ENCODE peak calls at places on chromosome 7, in nine cellular contexts. R, Z, K, W, X, O, S, C and A are unnamed samples. For H3K4me1, the result is how much of the 10 kb centered on the place peaks cover.

GRCh38 chr7:87747681-87748080 is 119.5 kb downstream of the RUNDC3B start:
- DNase-seq in S (no peak), R (no peak), C (no peak), W (no peak), X (no peak), Z (no peak), K (no peak), O (no peak), A (no peak)

GRCh38 chr7:17994079-17994478 is 33.6 kb downstream of the PRPS1L1 start:
- DNase-seq in O (no peak), S (no peak), R (no peak), W (no peak), Z (no peak), K (no peak), C (no peak), X (no peak), A (no peak)

GRCh38 chr7:38335490-38336135 is 62.2 kb upstream of the TARP start:
- DNase-seq in K (peak), O (peak), C (peak), X (peak), S (peak), W (peak), R (peak), Z (peak), A (peak)

GRCh38 chr7:66183700-66184099 is 21.4 kb upstream of the TPST1 start:
- DNase-seq in C (no peak), K (no peak), O (no peak), S (no peak), Z (peak), R (peak), X (no peak), W (peak), A (no peak)

GRCh38 chr7:107564553-107565298 is 955 bp downstream of the DUS4L start:
- DNase-seq in Z (no peak), S (peak), W (peak), C (no peak), O (peak), X (peak), K (no peak), R (peak), A (peak)

GRCh38 chr7:47931788-47932425 is 16.4 kb downstream of the PKD1L1 start:
- DNase-seq in W (no peak), R (peak), S (no peak), O (no peak), C (no peak), K (no peak), X (no peak), Z (no peak), A (no peak)

GRCh38 chr7:141477866-141478265 is 73.3 kb upstream of the AGK start:
- DNase-seq in S (no peak), O (no peak), W (peak), C (no peak), R (peak), X (no peak), K (no peak), Z (no peak), A (no peak)

GRCh38 chr7:112550468-112551060 is 69.8 kb downstream of the LSMEM1 start:
- DNase-seq in W (peak), X (peak), K (peak), R (peak), C (peak), O (peak), Z (peak), S (peak), A (peak)

GRCh38 chr7:17036584-17036983 is 154.8 kb upstream of the AGR3 start:
- DNase-seq in X (no peak), S (no peak), K (no peak), R (no peak), C (no peak), W (no peak), Z (no peak), O (no peak), A (no peak)

GRCh38 chr7:2659556-2660358 is 28.0 kb downstream of the TTYH3 start:
- DNase-seq in Z (no peak), W (no peak), K (no peak), O (no peak), C (no peak), R (no peak), S (no peak), X (no peak), A (no peak)

GRCh38 chr7:101947899-101948298 is 130.5 kb downstream of the CUX1 start:
- DNase-seq in W (no peak), O (no peak), Z (peak), X (peak), S (no peak), R (no peak), K (no peak), C (peak), A (no peak)

GRCh38 chr7:143954163-143954894 is at the start of gene OR2F1:
- DNase-seq in R (peak), W (no peak), Z (no peak), K (no peak), S (no peak), O (no peak), X (no peak), C (no peak), A (no peak)

GRCh38 chr7:39609462-39610149 is 13.8 kb upstream of the RALA start:
- DNase-seq in S (no peak), W (no peak), Z (peak), C (peak), O (no peak), X (peak), R (peak), K (no peak), A (peak)

GRCh38 chr7:92987095-92987494 is 130.7 kb downstream of the SAMD9 start:
- DNase-seq in W (no peak), C (no peak), K (no peak), R (peak), X (no peak), O (no peak), S (no peak), Z (no peak), A (no peak)

GRCh38 chr7:34158754-34159153 is 253.4 kb downstream of the BMPER start:
- DNase-seq in K (no peak), W (no peak), Z (no peak), O (no peak), S (no peak), R (no peak), X (peak), C (peak), A (peak)

GRCh38 chr7:38889079-38889478 is 19.9 kb downstream of the VPS41 start:
- DNase-seq in S (no peak), K (no peak), C (no peak), R (no peak), O (no peak), X (no peak), W (no peak), Z (no peak), A (no peak)

GRCh38 chr7:79552463-79552862 is 99.0 kb upstream of the MAGI2 start:
- DNase-seq in X (no peak), K (no peak), O (no peak), S (no peak), Z (no peak), W (no peak), C (no peak), R (no peak), A (no peak)

GRCh38 chr7:33636359-33636758 is 269.0 kb upstream of the BMPER start:
- DNase-seq in R (no peak), K (no peak), C (no peak), X (no peak), Z (no peak), W (no peak), O (no peak), S (no peak), A (no peak)

GRCh38 chr7:27808626-27809025 is 68.7 kb downstream of the TAX1BP1 start:
- DNase-seq in C (no peak), O (no peak), Z (no peak), K (no peak), R (peak), X (no peak), W (peak), S (no peak), A (no peak)

GRCh38 chr7:66452165-66452564 is 176.5 kb upstream of the KCTD7 start:
- DNase-seq in C (no peak), X (no peak), W (peak), R (peak), S (no peak), Z (no peak), O (no peak), K (no peak), A (no peak)

GRCh38 chr7:3527496-3528124 is 226.6 kb downstream of the SDK1 start:
- DNase-seq in W (no peak), K (no peak), C (no peak), Z (no peak), X (no peak), O (no peak), S (no peak), R (no peak), A (no peak)

GRCh38 chr7:44262031-44262430 is 61.3 kb downstream of the YKT6 start:
- DNase-seq in S (no peak), O (no peak), K (no peak), C (no peak), Z (no peak), X (no peak), R (no peak), W (no peak), A (no peak)

GRCh38 chr7:31938650-31939049 is 131.6 kb downstream of the PDE1C start:
- DNase-seq in W (peak), Z (no peak), C (no peak), X (peak), S (no peak), K (no peak), R (peak), O (no peak), A (no peak)

GRCh38 chr7:113606325-113606724 is 312.5 kb downstream of the PPP1R3A start:
- DNase-seq in W (no peak), C (no peak), R (no peak), Z (no peak), X (no peak), S (no peak), K (no peak), O (no peak), A (no peak)

GRCh38 chr7:111090834-111091233 is at the start of gene LRRN3:
- DNase-seq in R (peak), W (no peak), O (no peak), X (peak), Z (peak), K (no peak), S (no peak), C (peak), A (peak)

GRCh38 chr7:44100458-44101303 is 3.5 kb upstream of the AEBP1 start:
- DNase-seq in K (no peak), X (no peak), Z (peak), W (no peak), C (peak), S (no peak), O (peak), R (peak), A (no peak)

GRCh38 chr7:12839508-12840153 is 152.2 kb downstream of the ARL4A start:
- DNase-seq in S (no peak), W (peak), Z (peak), R (no peak), C (no peak), K (no peak), X (peak), O (no peak), A (peak)

GRCh38 chr7:15313361-15313760 is 248.5 kb downstream of the AGMO start:
- DNase-seq in O (no peak), X (no peak), Z (no peak), K (no peak), R (no peak), W (no peak), C (no peak), S (no peak), A (no peak)

GRCh38 chr7:102836206-102836938 is 76.4 kb upstream of the LRRC17 start:
- DNase-seq in Z (peak), W (peak), S (peak), K (no peak), X (no peak), R (peak), C (no peak), O (no peak), A (no peak)

GRCh38 chr7:116327751-116328150 is 117.4 kb downstream of the TES start:
- DNase-seq in S (peak), K (no peak), R (peak), W (peak), C (no peak), Z (no peak), X (no peak), O (no peak), A (no peak)

GRCh38 chr7:123558506-123558874 is 872 bp upstream of the NDUFA5 start:
- DNase-seq in Z (no peak), R (no peak), K (no peak), W (no peak), S (no peak), X (no peak), C (no peak), O (no peak), A (no peak)

GRCh38 chr7:100793806-100794660 is 33.3 kb downstream of the EPHB4 start:
- DNase-seq in W (peak), K (no peak), O (no peak), Z (no peak), X (no peak), C (no peak), S (no peak), R (peak), A (no peak)

GRCh38 chr7:29275018-29275318 is 80.4 kb downstream of the CHN2 start:
- DNase-seq in X (no peak), S (no peak), O (no peak), Z (no peak), R (no peak), K (no peak), C (no peak), W (no peak), A (no peak)

GRCh38 chr7:2165610-2166594 is 66.8 kb downstream of the MAD1L1 start:
- DNase-seq in W (no peak), S (no peak), C (peak), O (peak), K (no peak), R (no peak), Z (no peak), X (no peak), A (no peak)

GRCh38 chr7:151167197-151167911 is at the start of gene GBX1:
- DNase-seq in W (no peak), O (no peak), C (peak), K (no peak), S (no peak), X (peak), R (peak), Z (peak), A (peak)
- H3K4me3 ChIP-seq in W (peak), O (no peak), C (peak), K (peak), S (peak), X (peak), R (peak), Z (peak), A (peak)

GRCh38 chr7:42926204-42926603 is 5.8 kb downstream of the PSMA2 start:
- DNase-seq in O (no peak), Z (no peak), S (no peak), X (no peak), C (no peak), W (no peak), K (no peak), R (no peak), A (no peak)
- H3K4me1 ChIP-seq in O (under half), Z (under half), S (under half), X (under half), C (under half), W (under half), K (under half), R (under half), A (under half)

DNA sequence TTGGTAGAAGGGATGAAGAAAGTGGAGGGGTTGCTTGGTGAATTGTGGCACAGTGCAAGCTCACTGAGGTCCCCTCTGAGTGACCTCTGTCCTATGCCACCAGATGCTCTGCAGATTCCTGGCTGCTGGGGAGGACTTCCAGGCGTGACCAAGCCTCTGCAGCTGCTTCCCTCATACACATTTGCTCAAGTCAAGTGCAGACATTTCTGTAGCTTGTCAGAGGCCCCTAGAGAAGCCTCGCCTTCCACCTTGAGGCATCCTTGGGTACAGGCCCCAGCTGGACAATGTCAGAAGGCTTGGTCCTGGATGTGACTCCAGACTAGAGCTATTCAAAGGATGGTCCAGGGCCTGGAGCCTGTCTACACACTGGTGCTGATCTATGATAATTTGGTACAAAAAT is 464.2 kb downstream of the PLXNA4 start:
- DNase-seq in W (no peak), R (no peak), C (no peak), K (no peak), Z (no peak), X (no peak), S (no peak), O (no peak), A (no peak)
- TF ChIP-seq EZH2phosphoT487 in W (no peak), R (no peak), C (no peak), K (no peak), Z (no peak), X (no peak), S (no peak), O (no peak), A (no peak)

GRCh38 chr7:90661290-90662151 is 65.4 kb downstream of the CDK14 start:
- DNase-seq in X (peak), K (no peak), R (peak), W (no peak), C (no peak), O (no peak), Z (no peak), S (no peak), A (peak)
- H3K4me3 ChIP-seq in X (peak), K (no peak), R (no peak), W (no peak), C (no peak), O (no peak), Z (no peak), S (no peak), A (no peak)

DNA sequence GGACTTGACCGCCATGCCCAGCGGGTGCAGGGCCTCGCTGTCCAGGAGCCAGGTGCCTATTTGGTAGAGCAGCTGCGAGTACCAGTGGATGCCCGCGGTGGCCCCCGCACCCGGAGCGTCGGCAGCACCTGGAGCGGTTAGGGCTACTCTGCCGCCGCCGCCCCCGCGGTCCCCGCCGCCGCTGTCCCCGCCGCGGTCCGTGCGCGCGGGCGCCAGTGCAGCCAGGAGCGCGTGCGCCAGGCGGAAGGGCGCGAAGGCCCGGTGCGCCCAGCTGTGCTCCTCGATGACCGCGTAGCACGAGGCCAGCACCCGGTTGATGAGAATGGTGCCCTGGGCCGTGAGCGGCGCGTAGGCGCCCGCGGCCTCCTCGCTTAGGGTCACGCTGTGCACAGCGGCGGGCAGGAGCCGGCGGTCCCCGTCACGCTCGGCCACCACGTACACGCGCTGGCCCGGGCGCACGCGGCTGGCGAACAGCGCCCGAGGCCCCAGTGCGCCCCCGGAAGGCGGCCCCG is 9.3 kb downstream of the SHH start:
- DNase-seq in X (peak), S (no peak), O (no peak), K (no peak), Z (no peak), R (no peak), W (no peak), C (peak), A (peak)
- H3K4me1 ChIP-seq in X (under half), S (under half), O (under half), K (under half), Z (under half), R (under half), W (under half), C (under half), A (under half)

GRCh38 chr7:104209063-104209462 is 1.2 kb upstream of the ORC5 start:
- DNase-seq in R (no peak), K (no peak), X (no peak), O (no peak), Z (no peak), C (no peak), S (no peak), W (no peak), A (no peak)

GRCh38 chr7:104206841-104207240 is 972 bp downstream of the ORC5 start:
- DNase-seq in O (peak), S (no peak), Z (no peak), W (no peak), C (peak), X (no peak), R (peak), K (no peak), A (no peak)

GRCh38 chr7:104207348-104207730 is 474 bp downstream of the ORC5 start:
- DNase-seq in R (peak), Z (no peak), S (no peak), C (peak), O (peak), W (peak), K (peak), X (peak), A (peak)

GRCh38 chr7:104207731-104208420 is at the start of gene ORC5:
- DNase-seq in R (peak), O (peak), S (peak), X (peak), K (peak), W (peak), Z (peak), C (peak), A (peak)

GRCh38 chr7:104208421-104208780 is 588 bp upstream of the ORC5 start:
- DNase-seq in S (no peak), W (no peak), Z (no peak), R (no peak), C (no peak), K (no peak), X (no peak), O (no peak), A (no peak)
- TF ChIP-seq EZH2phosphoT487 in S (no peak), W (no peak), Z (no peak), R (no peak), C (no peak), K (no peak), X (no peak), O (no peak), A (no peak)

DNA sequence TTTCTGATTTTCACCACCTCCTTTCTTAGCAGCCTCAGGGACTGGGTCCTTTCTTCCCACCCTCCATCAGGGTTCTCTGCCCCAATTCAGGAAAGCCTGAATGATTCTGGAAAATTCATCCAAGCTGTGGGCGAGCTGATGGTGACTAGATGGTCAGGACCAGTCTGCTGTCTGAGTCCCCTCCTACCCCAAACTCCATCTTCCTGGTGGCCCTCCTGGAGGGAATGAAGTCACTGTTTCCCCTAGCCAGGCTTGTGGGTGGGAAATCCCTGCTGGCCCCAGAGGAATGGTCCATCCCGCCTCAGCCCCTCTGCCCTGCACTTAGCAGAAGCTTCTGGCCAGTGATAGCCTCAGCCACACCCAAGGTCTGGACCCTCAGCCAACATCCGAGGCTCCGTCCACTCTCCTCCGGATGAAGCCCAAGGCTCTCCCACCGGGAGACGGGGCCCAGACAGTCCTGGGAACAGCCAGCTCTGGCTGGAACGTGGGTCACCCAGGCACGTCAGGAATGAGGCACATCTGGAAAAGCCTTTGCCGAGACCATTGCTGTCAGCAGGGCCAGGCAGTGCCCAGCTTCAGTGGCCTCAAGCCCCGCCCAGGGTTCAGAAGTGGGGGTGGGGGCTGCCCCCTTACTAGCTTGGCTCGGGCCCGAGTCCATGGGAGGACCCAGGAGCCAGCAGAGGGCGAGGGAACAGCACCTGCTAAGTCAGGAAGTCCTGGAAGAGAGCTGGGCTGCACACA is 4.0 kb upstream of the AQP1 start:
- DNase-seq in R (peak), O (no peak), X (no peak), C (no peak), K (no peak), S (no peak), Z (no peak), W (no peak), A (no peak)
- H3K4me3 ChIP-seq in R (no peak), O (no peak), X (no peak), C (no peak), K (no peak), S (no peak), Z (no peak), W (no peak), A (no peak)

GRCh38 chr7:26686448-26686981 is 177.9 kb downstream of the SKAP2 start:
- DNase-seq in X (peak), R (peak), S (peak), K (peak), C (peak), W (peak), Z (peak), O (peak), A (peak)
- H3K4me1 ChIP-seq in X (under half), R (under half), S (under half), K (half or more), C (under half), W (under half), Z (under half), O (under half), A (under half)